ENCODE peak calls at places on chromosomes 13 and 19, in six cellular contexts. C, I, Z, H, V and Y are unnamed samples.
A peak's percentile ranks its signal among the peaks of the same experiment; 100 is the strongest.

GRCh38 chr19:6572217-6572616 is 18.7 kb downstream of the CD70 start:
- DNase-seq in C (peak; percentile 1), V (no peak), H (no peak), Z (peak; percentile 58), I (no peak), Y (peak; percentile 9)

GRCh38 chr13:41017744-41018582 is 1.2 kb downstream of the ELF1 start:
- DNase-seq in C (no peak), I (no peak), H (no peak), V (no peak), Z (no peak), Y (no peak)

GRCh38 chr13:74794582-74794981 is 660.4 kb upstream of the KLF12 start:
- DNase-seq in C (no peak), H (no peak), V (no peak), I (no peak), Z (no peak), Y (peak; percentile 16)

GRCh38 chr13:50936681-50937080 is 27.1 kb downstream of the RNASEH2B start:
- DNase-seq in I (no peak), Z (no peak), C (no peak), H (no peak), V (no peak), Y (no peak)

GRCh38 chr13:74256969-74257368 is 122.8 kb upstream of the KLF12 start:
- DNase-seq in Z (no peak), H (no peak), V (no peak), C (no peak), I (no peak), Y (no peak)

GRCh38 chr13:40987606-40988280 is 31.4 kb downstream of the ELF1 start:
- DNase-seq in I (no peak), Z (no peak), V (no peak), C (no peak), H (no peak), Y (no peak)

GRCh38 chr19:43639507-43640423 is at the start of gene CADM4:
- DNase-seq in I (no peak), C (peak; percentile 19), H (peak; percentile 62), Z (no peak), V (peak; percentile 55), Y (peak; percentile 57)

GRCh38 chr19:29278716-29279115 is 65.8 kb upstream of the UQCRFS1 start:
- DNase-seq in C (no peak), V (no peak), H (no peak), Z (no peak), I (no peak), Y (no peak)

GRCh38 chr19:54030895-54031586 is 32.7 kb downstream of the VSTM1 start:
- DNase-seq in Z (no peak), V (peak; percentile 24), H (no peak), I (no peak), C (no peak), Y (peak; percentile 71)

GRCh38 chr19:11137542-11138384 is 17.8 kb downstream of the SPC24 start:
- DNase-seq in H (peak; percentile 52), V (peak; percentile 79), C (peak; percentile 23), I (peak; percentile 84), Z (peak; percentile 85), Y (peak; percentile 93)

GRCh38 chr19:43503501-43504425 is 783 bp downstream of the PHLDB3 start:
- DNase-seq in I (peak; percentile 93), H (peak; percentile 99), V (peak; percentile 94), Z (peak; percentile 97), C (peak; percentile 89), Y (peak; percentile 99)

GRCh38 chr13:20182231-20182846 is 10.4 kb downstream of the GJB2 start:
- DNase-seq in Z (no peak), H (peak; percentile 50), V (peak; percentile 61), I (peak; percentile 76), C (no peak), Y (peak; percentile 79)

GRCh38 chr19:55489711-55490477 is 1.7 kb downstream of the SSC5D start:
- DNase-seq in I (no peak), V (no peak), C (no peak), H (no peak), Z (no peak), Y (no peak)

GRCh38 chr13:31846984-31847752 is 107.8 kb downstream of the RXFP2 start:
- DNase-seq in C (no peak), Z (no peak), I (no peak), V (no peak), H (no peak), Y (peak; percentile 44)

GRCh38 chr19:49855277-49855675 is 4.3 kb downstream of the PTOV1 start:
- DNase-seq in V (no peak), C (no peak), Z (no peak), I (no peak), H (no peak), Y (no peak)

GRCh38 chr19:35342430-35342829 is 5.3 kb upstream of the FFAR1 start:
- DNase-seq in C (no peak), V (no peak), Z (no peak), H (no peak), I (peak; percentile 12), Y (peak; percentile 32)

GRCh38 chr19:3163230-3163886 is 15.2 kb upstream of the S1PR4 start:
- DNase-seq in H (peak; percentile 75), Z (no peak), V (peak; percentile 75), C (peak; percentile 11), I (peak; percentile 66), Y (peak; percentile 91)

GRCh38 chr19:54337858-54338230 is 1.1 kb downstream of the LILRA4 start:
- DNase-seq in V (no peak), C (no peak), I (no peak), Z (no peak), H (no peak), Y (no peak)

GRCh38 chr13:94233401-94233800 is 246.1 kb downstream of the DCT start:
- DNase-seq in Z (no peak), I (no peak), V (no peak), C (no peak), H (no peak), Y (no peak)

GRCh38 chr19:7831452-7831851 is 1.4 kb downstream of the EVI5L start:
- DNase-seq in C (peak; percentile 15), H (no peak), V (peak; percentile 51), Z (no peak), I (peak; percentile 41), Y (peak; percentile 84)

GRCh38 chr13:97160421-97160820 is 61.7 kb upstream of the MBNL2 start:
- DNase-seq in I (no peak), V (no peak), C (no peak), H (no peak), Z (no peak), Y (no peak)

GRCh38 chr13:104246955-104247354 is 1180.7 kb upstream of the SLC10A2 start:
- DNase-seq in Z (no peak), V (no peak), I (no peak), C (no peak), H (no peak), Y (no peak)

GRCh38 chr13:41004875-41005693 is 14.0 kb downstream of the ELF1 start:
- DNase-seq in H (no peak), I (no peak), V (no peak), Z (no peak), C (no peak), Y (no peak)

GRCh38 chr19:31676271-31677004 is 327.2 kb upstream of the TSHZ3 start:
- DNase-seq in C (no peak), I (peak; percentile 2), V (peak; percentile 38), H (no peak), Z (no peak), Y (peak; percentile 71)

GRCh38 chr19:5321851-5322681 is 18.5 kb downstream of the PTPRS start:
- DNase-seq in I (no peak), H (no peak), Z (no peak), C (no peak), V (no peak), Y (peak; percentile 65)

GRCh38 chr19:12880551-12881171 is 588 bp downstream of the DNASE2 start:
- DNase-seq in V (peak; percentile 37), C (no peak), H (no peak), I (no peak), Z (no peak), Y (peak; percentile 57)

GRCh38 chr13:35255241-35255640 is 221.2 kb downstream of the MAB21L1 start:
- DNase-seq in I (no peak), H (no peak), C (no peak), V (no peak), Z (no peak), Y (no peak)

GRCh38 chr13:53201454-53202225 is 173.0 kb downstream of the OLFM4 start:
- DNase-seq in Z (no peak), C (no peak), I (no peak), V (peak; percentile 10), H (no peak), Y (peak; percentile 65)

GRCh38 chr13:76882431-76882830 is 3.8 kb downstream of the KCTD12 start:
- DNase-seq in H (no peak), Z (peak; percentile 58), C (no peak), V (no peak), I (no peak), Y (no peak)

GRCh38 chr19:35885225-35885624 is 15.1 kb downstream of the NFKBID start:
- DNase-seq in I (no peak), C (no peak), V (no peak), Z (no peak), H (no peak), Y (no peak)

GRCh38 chr19:17424743-17425365 is 5.0 kb downstream of the MVB12A start:
- DNase-seq in H (no peak), C (peak; percentile 2), Z (no peak), V (peak; percentile 80), I (peak; percentile 70), Y (peak; percentile 94)

GRCh38 chr13:90872491-90873025 is 474.9 kb upstream of the MIR17HG start:
- DNase-seq in H (no peak), I (no peak), Z (no peak), V (no peak), C (no peak), Y (peak; percentile 36)

GRCh38 chr13:44759723-44760360 is 183.7 kb upstream of the TSC22D1 start:
- DNase-seq in I (no peak), V (no peak), Z (no peak), C (no peak), H (no peak), Y (no peak)

GRCh38 chr13:36979361-36980040 is 19.6 kb downstream of the ALG5 start:
- DNase-seq in C (no peak), I (no peak), V (no peak), H (no peak), Z (no peak), Y (no peak)

GRCh38 chr19:41223431-41224234 is 4.6 kb downstream of the AXL start:
- DNase-seq in V (no peak), H (no peak), Z (no peak), I (no peak), C (no peak), Y (peak; percentile 76)